ENCODE peak calls at places on chromosomes 11 and 22, in eight cellular contexts. H is tibial artery, S is hepatocyte, J is thyroid gland, O is kidney, E is neural progenitor cell, X is esophagus squamous epithelium, U is fibroblast of lung. M is an unnamed sample.
A peak's percentile ranks its signal among the peaks of the same experiment; 100 is the strongest.

GRCh38 chr11:69102732-69103615 is 52.8 kb upstream of the SMIM38 start:
- DNase-seq in H (no peak), U (no peak), E (peak; percentile 64), X (no peak), S (no peak), J (no peak), O (peak; percentile 58), M (no peak)

GRCh38 chr11:61102667-61103491 is 590 bp downstream of the CD5 start:
- DNase-seq in X (no peak), J (no peak), H (no peak), O (no peak), S (no peak), E (no peak), U (no peak), M (peak; percentile 34)

GRCh38 chr11:104776501-104777170 is 121.6 kb downstream of the CASP12 start:
- DNase-seq in U (peak; percentile 36), O (no peak), J (no peak), X (no peak), S (peak; percentile 14), E (no peak), H (no peak), M (no peak)

GRCh38 chr22:25781801-25782200 is 39.8 kb downstream of the MYO18B start:
- DNase-seq in X (no peak), S (no peak), J (no peak), H (no peak), U (no peak), E (no peak), O (no peak), M (no peak)

GRCh38 chr11:115430345-115430744 is 73.9 kb downstream of the CADM1 start:
- DNase-seq in H (no peak), S (no peak), J (no peak), O (no peak), X (no peak), U (no peak), E (no peak), M (no peak)

GRCh38 chr11:83310718-83311117 is 24.6 kb upstream of the CCDC90B start:
- DNase-seq in U (no peak), X (no peak), J (no peak), S (no peak), E (no peak), O (no peak), H (no peak), M (no peak)

GRCh38 chr11:121236115-121237001 is 56.2 kb upstream of the SC5D start:
- DNase-seq in X (no peak), U (peak; percentile 85), O (no peak), S (no peak), E (peak; percentile 68), H (no peak), J (no peak), M (no peak)

GRCh38 chr11:109677876-109678275 is 255.9 kb downstream of the C11orf87 start:
- DNase-seq in J (no peak), O (no peak), H (no peak), E (no peak), X (no peak), U (peak; percentile 61), S (no peak), M (no peak)

GRCh38 chr22:30277547-30278344 is 11.1 kb upstream of the OSM start:
- DNase-seq in J (no peak), U (peak; percentile 84), E (peak; percentile 48), H (peak; percentile 57), O (peak; percentile 74), S (peak; percentile 68), X (no peak), M (no peak)

GRCh38 chr11:133833101-133833898 is 12.0 kb downstream of the SPATA19 start:
- DNase-seq in E (no peak), U (no peak), S (no peak), H (no peak), X (no peak), O (no peak), J (no peak), M (no peak)

GRCh38 chr11:93392862-93393261 is 62.3 kb downstream of the DEUP1 start:
- DNase-seq in O (no peak), X (no peak), J (no peak), E (no peak), U (no peak), H (no peak), S (no peak), M (no peak)

GRCh38 chr22:23547818-23548500 is 32.1 kb downstream of the IGLL1 start:
- DNase-seq in U (no peak), E (no peak), H (no peak), O (no peak), S (no peak), J (no peak), X (no peak), M (peak; percentile 14)

GRCh38 chr22:19041403-19042074 is 80.7 kb downstream of the DGCR2 start:
- DNase-seq in X (no peak), S (no peak), J (no peak), U (no peak), E (no peak), O (peak; percentile 45), H (peak; percentile 15), M (no peak)

GRCh38 chr11:104653011-104653806 is 245.1 kb downstream of the CASP12 start:
- DNase-seq in E (no peak), O (no peak), X (no peak), J (no peak), S (no peak), U (peak; percentile 71), H (no peak), M (peak; percentile 16)

GRCh38 chr11:85937838-85938237 is 82.7 kb downstream of the CCDC83 start:
- DNase-seq in S (no peak), J (no peak), H (no peak), X (no peak), E (no peak), O (no peak), U (no peak), M (no peak)

GRCh38 chr11:118914178-118914918 is 11.4 kb downstream of the BCL9L start:
- DNase-seq in U (peak; percentile 39), S (no peak), H (no peak), O (peak; percentile 86), X (no peak), E (peak; percentile 77), J (peak; percentile 69), M (peak; percentile 75)

GRCh38 chr22:31615940-31616314 is 46.1 kb downstream of the PISD start:
- DNase-seq in O (peak; percentile 54), U (no peak), X (no peak), S (no peak), H (no peak), E (no peak), J (no peak), M (no peak)

GRCh38 chr11:43944761-43945311 is 2.4 kb downstream of the C11orf96 start:
- DNase-seq in X (no peak), O (peak; percentile 87), U (no peak), E (peak; percentile 58), S (peak; percentile 54), J (no peak), H (peak; percentile 80), M (peak; percentile 95)

DNA sequence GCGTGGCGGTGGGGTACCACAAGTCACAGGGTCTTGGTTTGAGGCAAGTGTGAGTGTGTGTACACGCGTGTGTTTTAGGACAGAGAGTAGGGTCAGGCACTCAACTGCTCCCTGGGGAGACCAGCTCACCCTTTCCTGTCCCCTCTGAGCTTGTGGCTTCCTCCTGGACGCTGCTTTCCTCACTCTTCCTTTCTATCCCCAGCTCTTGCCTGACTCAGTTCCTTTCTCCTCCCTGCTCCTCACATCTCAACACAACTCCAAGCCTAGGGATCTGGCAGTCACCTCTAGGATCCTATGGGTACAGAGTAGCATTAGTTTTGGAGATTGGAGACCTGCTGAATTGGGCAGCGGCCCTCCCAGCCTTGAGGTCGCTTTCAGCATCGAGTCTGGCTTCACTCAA is 4.1 kb downstream of the CLCF1 start:
- DNase-seq in O (no peak), U (no peak), J (no peak), X (no peak), S (no peak), H (no peak), E (no peak), M (no peak)
- H3K4me1 ChIP-seq in O (peaks cover 19% of the 10 kb centered on the region), U (peaks cover 48% of the 10 kb centered on the region), J (peaks cover 83% of the 10 kb centered on the region), X (peaks cover 50% of the 10 kb centered on the region), S (peaks cover 75% of the 10 kb centered on the region), H (peaks cover 1% of the 10 kb centered on the region), E (peaks cover 28% of the 10 kb centered on the region), M (peaks cover 36% of the 10 kb centered on the region)

DNA sequence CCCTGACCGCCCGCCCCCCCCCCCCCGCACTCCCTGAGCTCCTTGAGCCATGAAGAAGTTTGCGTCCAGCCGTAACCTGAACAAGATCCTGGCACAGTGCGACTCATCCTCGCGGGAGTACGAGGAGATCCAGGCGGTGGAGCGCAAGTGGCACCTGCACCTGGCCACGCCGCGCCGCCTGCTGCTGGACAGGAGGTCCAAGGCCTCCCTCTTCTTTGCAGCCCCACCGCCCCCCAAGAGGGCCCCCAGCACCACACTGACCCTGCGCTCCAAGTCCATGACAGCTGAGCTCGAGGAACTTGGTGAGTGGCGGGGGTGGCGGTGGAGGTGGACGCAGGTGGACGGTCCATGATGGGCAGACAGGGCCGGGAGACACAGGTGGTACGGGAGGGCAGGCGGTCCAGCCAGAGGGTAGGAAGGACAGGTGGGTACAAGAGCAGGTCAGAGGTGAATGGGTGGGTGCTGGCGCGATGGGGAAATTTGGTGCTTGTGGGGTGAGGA is 32.1 kb upstream of the ACR start:
- DNase-seq in X (no peak), U (no peak), O (peak; percentile 69), H (no peak), E (no peak), S (no peak), J (peak; percentile 69), M (no peak)
- TF ChIP-seq CTCF in X (no peak), U (no peak), O (no peak), H (no peak), E (no peak), S (no peak), J (no peak), M (no peak)

DNA sequence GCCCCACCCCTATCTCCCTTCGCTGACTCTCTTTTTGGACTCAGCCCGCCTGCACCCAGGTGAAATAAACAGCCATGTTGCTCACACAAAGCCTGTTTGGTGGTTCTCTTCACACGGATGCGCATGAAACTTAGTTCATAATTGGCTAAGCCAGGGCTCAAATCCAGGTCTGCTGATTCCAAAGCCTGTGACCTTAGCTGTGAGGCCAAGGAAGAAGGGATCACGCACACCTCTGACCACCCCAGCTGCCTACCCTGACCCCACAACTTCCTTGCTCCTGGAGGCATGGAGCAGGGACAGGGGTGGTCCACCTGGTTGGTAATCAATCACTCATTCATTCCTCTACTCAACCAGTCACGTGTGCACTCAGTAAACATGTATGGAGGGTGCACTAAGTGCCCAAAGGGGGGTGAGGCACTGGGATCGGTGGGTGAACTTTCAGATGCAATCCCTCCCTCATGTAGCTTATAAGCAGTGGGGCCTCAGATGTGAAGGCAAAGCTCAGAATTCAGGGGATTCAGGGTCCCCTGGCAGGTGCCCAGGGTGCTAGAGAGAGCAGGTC is 10.3 kb downstream of the FXYD2 start:
- DNase-seq in E (no peak), U (no peak), H (no peak), O (peak; percentile 89), J (no peak), X (no peak), S (no peak), M (no peak)
- H3K27ac ChIP-seq in E (no peak overlapping the region), U (no peak overlapping the region), H (no peak overlapping the region), O (peak overlapping the region; percentile 98), J (peak overlapping the region; percentile 68), X (peak overlapping the region; percentile 55), S (peak overlapping the region; percentile 88), M (no peak overlapping the region)

DNA sequence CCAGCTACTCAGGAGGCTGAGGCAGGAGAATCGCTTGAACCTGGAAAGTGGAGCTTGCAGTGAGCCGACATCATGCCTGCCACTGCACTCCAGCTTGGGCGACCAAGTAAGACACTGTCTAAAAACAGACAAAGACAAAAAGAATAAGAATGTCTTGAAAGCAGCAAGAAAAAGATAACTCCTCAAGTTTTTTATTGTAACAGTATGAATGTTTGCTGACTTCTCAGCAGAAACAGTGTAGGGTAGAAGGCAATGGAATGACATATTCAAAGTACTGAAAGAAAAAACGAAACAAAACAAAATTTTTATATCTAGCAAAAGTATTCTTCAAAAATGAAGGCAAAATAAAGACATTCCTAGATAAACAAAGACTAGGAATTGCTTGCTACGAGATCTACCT is 76.9 kb downstream of the PACS1 start:
- DNase-seq in X (no peak), E (no peak), U (no peak), J (no peak), S (no peak), H (no peak), O (no peak), M (no peak)
- H3K4me1 ChIP-seq in X (no peaks in the 10 kb centered on the region), E (peaks cover 12% of the 10 kb centered on the region), U (peaks cover 2% of the 10 kb centered on the region), J (peaks cover 16% of the 10 kb centered on the region), S (peaks cover 24% of the 10 kb centered on the region), H (no peaks in the 10 kb centered on the region), O (no peaks in the 10 kb centered on the region), M (no peaks in the 10 kb centered on the region)